ENCODE peak calls at places on chromosomes 1 and 21, in eight cellular contexts. One of them, this sample, is unnamed.

GRCh38 chr1:108114026-108114599 is 86.0 kb downstream of the SLC25A24 start:
- DNase-seq in right atrium auricular region: no peak
- DNase-seq in AG04449: no peak
- DNase-seq in bronchial epithelial cell: no peak
- DNase-seq in K562: no peak
- DNase-seq in uterus: no peak
- DNase-seq in fibroblast of mammary gland: no peak
- DNase-seq in adrenal gland: no peak
- DNase-seq in this sample: no peak

GRCh38 chr1:28602536-28603439 is 10.7 kb downstream of the RAB42 start:
- DNase-seq in right atrium auricular region: no peak
- DNase-seq in AG04449: peak
- DNase-seq in bronchial epithelial cell: peak
- DNase-seq in K562: peak
- DNase-seq in uterus: peak
- DNase-seq in fibroblast of mammary gland: peak
- DNase-seq in adrenal gland: peak
- DNase-seq in this sample: peak

GRCh38 chr1:149936992-149937705 is 470 bp upstream of the MTMR11 start:
- DNase-seq in right atrium auricular region: no peak
- DNase-seq in AG04449: no peak
- DNase-seq in bronchial epithelial cell: peak
- DNase-seq in K562: no peak
- DNase-seq in uterus: no peak
- DNase-seq in fibroblast of mammary gland: peak
- DNase-seq in adrenal gland: no peak
- DNase-seq in this sample: peak

GRCh38 chr1:222777463-222777862 is 37.4 kb upstream of the DISP1 start:
- DNase-seq in right atrium auricular region: no peak
- DNase-seq in AG04449: no peak
- DNase-seq in bronchial epithelial cell: peak
- DNase-seq in K562: no peak
- DNase-seq in uterus: no peak
- DNase-seq in fibroblast of mammary gland: peak
- DNase-seq in adrenal gland: no peak
- DNase-seq in this sample: no peak

GRCh38 chr1:147167361-147167760 is 4.9 kb downstream of the PRKAB2 start:
- DNase-seq in right atrium auricular region: no peak
- DNase-seq in AG04449: peak
- DNase-seq in bronchial epithelial cell: peak
- DNase-seq in K562: no peak
- DNase-seq in uterus: no peak
- DNase-seq in fibroblast of mammary gland: peak
- DNase-seq in adrenal gland: no peak
- DNase-seq in this sample: peak

GRCh38 chr21:38817371-38818335 is 11.9 kb downstream of the ETS2 start:
- DNase-seq in right atrium auricular region: no peak
- DNase-seq in AG04449: no peak
- DNase-seq in bronchial epithelial cell: peak
- DNase-seq in K562: no peak
- DNase-seq in uterus: no peak
- DNase-seq in fibroblast of mammary gland: peak
- DNase-seq in adrenal gland: no peak
- DNase-seq in this sample: no peak

GRCh38 chr1:31153423-31153822 is 86.3 kb downstream of the NKAIN1 start:
- DNase-seq in right atrium auricular region: no peak
- DNase-seq in AG04449: no peak
- DNase-seq in bronchial epithelial cell: no peak
- DNase-seq in K562: no peak
- DNase-seq in uterus: no peak
- DNase-seq in fibroblast of mammary gland: no peak
- DNase-seq in adrenal gland: no peak
- DNase-seq in this sample: no peak

GRCh38 chr1:248828845-248829244 is 3.1 kb upstream of the SH3BP5L start:
- DNase-seq in right atrium auricular region: no peak
- DNase-seq in AG04449: no peak
- DNase-seq in bronchial epithelial cell: peak
- DNase-seq in K562: peak
- DNase-seq in uterus: no peak
- DNase-seq in fibroblast of mammary gland: peak
- DNase-seq in adrenal gland: no peak
- DNase-seq in this sample: peak

GRCh38 chr1:101236546-101237228 is at the start of gene S1PR1:
- DNase-seq in right atrium auricular region: peak
- DNase-seq in AG04449: no peak
- DNase-seq in bronchial epithelial cell: peak
- DNase-seq in K562: no peak
- DNase-seq in uterus: peak
- DNase-seq in fibroblast of mammary gland: peak
- DNase-seq in adrenal gland: peak
- DNase-seq in this sample: no peak

GRCh38 chr1:59673575-59674467 is 140.9 kb upstream of the HOOK1 start:
- DNase-seq in right atrium auricular region: no peak
- DNase-seq in AG04449: no peak
- DNase-seq in bronchial epithelial cell: peak
- DNase-seq in K562: no peak
- DNase-seq in uterus: peak
- DNase-seq in fibroblast of mammary gland: no peak
- DNase-seq in adrenal gland: no peak
- DNase-seq in this sample: no peak

GRCh38 chr1:41643422-41643821 is 158.9 kb upstream of the EDN2 start:
- DNase-seq in right atrium auricular region: no peak
- DNase-seq in AG04449: no peak
- DNase-seq in bronchial epithelial cell: no peak
- DNase-seq in K562: no peak
- DNase-seq in uterus: no peak
- DNase-seq in fibroblast of mammary gland: no peak
- DNase-seq in adrenal gland: no peak
- DNase-seq in this sample: no peak

GRCh38 chr1:5980314-5981008 is 11.8 kb downstream of the NPHP4 start:
- DNase-seq in right atrium auricular region: peak
- DNase-seq in AG04449: no peak
- DNase-seq in bronchial epithelial cell: no peak
- DNase-seq in K562: peak
- DNase-seq in uterus: peak
- DNase-seq in fibroblast of mammary gland: peak
- DNase-seq in adrenal gland: no peak
- DNase-seq in this sample: peak

GRCh38 chr1:15362737-15363128 is 47.0 kb upstream of the EFHD2 start:
- DNase-seq in right atrium auricular region: no peak
- DNase-seq in AG04449: no peak
- DNase-seq in bronchial epithelial cell: no peak
- DNase-seq in K562: no peak
- DNase-seq in uterus: no peak
- DNase-seq in fibroblast of mammary gland: no peak
- DNase-seq in adrenal gland: no peak
- DNase-seq in this sample: no peak

GRCh38 chr1:67342002-67342890 is 34.6 kb downstream of the IL12RB2 start:
- DNase-seq in right atrium auricular region: no peak
- DNase-seq in AG04449: no peak
- DNase-seq in bronchial epithelial cell: no peak
- DNase-seq in K562: no peak
- DNase-seq in uterus: no peak
- DNase-seq in fibroblast of mammary gland: no peak
- DNase-seq in adrenal gland: no peak
- DNase-seq in this sample: no peak

GRCh38 chr1:64877151-64877550 is 89.2 kb downstream of the JAK1 start:
- DNase-seq in right atrium auricular region: no peak
- DNase-seq in AG04449: no peak
- DNase-seq in bronchial epithelial cell: no peak
- DNase-seq in K562: no peak
- DNase-seq in uterus: no peak
- DNase-seq in fibroblast of mammary gland: no peak
- DNase-seq in adrenal gland: no peak
- DNase-seq in this sample: no peak

GRCh38 chr1:32122141-32122540 is 14.3 kb downstream of the KPNA6 start:
- DNase-seq in right atrium auricular region: no peak
- DNase-seq in AG04449: no peak
- DNase-seq in bronchial epithelial cell: no peak
- DNase-seq in K562: no peak
- DNase-seq in uterus: no peak
- DNase-seq in fibroblast of mammary gland: no peak
- DNase-seq in adrenal gland: no peak
- DNase-seq in this sample: no peak

GRCh38 chr1:115142616-115143015 is 53.3 kb upstream of the TSPAN2 start:
- DNase-seq in right atrium auricular region: no peak
- DNase-seq in AG04449: no peak
- DNase-seq in bronchial epithelial cell: peak
- DNase-seq in K562: no peak
- DNase-seq in uterus: no peak
- DNase-seq in fibroblast of mammary gland: peak
- DNase-seq in adrenal gland: no peak
- DNase-seq in this sample: no peak

GRCh38 chr1:32151319-32151787 is 28.1 kb upstream of the TXLNA start:
- DNase-seq in right atrium auricular region: no peak
- DNase-seq in AG04449: peak
- DNase-seq in bronchial epithelial cell: peak
- DNase-seq in K562: no peak
- DNase-seq in uterus: no peak
- DNase-seq in fibroblast of mammary gland: peak
- DNase-seq in adrenal gland: no peak
- DNase-seq in this sample: peak

DNA sequence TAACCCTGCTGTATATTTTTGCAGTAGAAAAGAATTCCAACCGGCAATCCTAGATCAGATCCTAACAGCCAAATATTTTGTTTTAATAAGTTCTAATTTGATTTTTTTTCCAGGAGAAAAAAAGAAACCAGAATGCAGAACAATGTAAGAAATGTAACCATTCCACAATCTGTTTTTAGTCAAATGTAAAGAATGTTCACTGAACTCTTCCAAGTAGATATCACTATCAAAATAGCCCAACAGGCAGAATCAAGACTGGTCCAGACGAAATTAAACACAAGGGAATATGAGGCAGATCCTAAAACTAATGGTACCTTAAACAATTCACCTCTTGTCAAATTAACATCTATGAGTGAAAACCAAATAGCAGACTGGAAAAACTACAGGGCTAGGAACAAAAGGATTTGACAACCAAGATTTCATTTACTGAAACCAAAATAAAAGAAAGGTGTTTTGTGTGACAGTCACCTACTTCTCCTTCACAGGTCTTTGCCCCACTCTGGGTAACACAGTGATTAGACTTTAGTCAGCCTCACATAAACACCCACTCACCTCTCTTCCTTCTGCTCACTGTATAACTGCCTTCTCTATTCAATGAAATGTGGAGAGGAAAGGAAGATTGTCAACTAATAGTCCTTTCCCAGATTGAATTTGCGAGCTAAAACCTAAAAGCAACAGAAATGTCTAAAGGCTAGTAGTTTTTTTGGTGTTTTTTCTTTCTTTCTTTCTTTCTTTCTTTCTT is 137.9 kb downstream of the FAF1 start:
- DNase-seq in right atrium auricular region: no peak
- DNase-seq in AG04449: no peak
- DNase-seq in bronchial epithelial cell: peak
- DNase-seq in K562: no peak
- DNase-seq in uterus: no peak
- DNase-seq in fibroblast of mammary gland: no peak
- DNase-seq in adrenal gland: no peak
- DNase-seq in this sample: no peak
- H3K4me3 ChIP-seq in right atrium auricular region: no peak
- H3K4me3 ChIP-seq in AG04449: no peak
- H3K4me3 ChIP-seq in bronchial epithelial cell: no peak
- H3K4me3 ChIP-seq in K562: no peak
- H3K4me3 ChIP-seq in uterus: no peak
- H3K4me3 ChIP-seq in fibroblast of mammary gland: no peak
- H3K4me3 ChIP-seq in adrenal gland: no peak
- H3K4me3 ChIP-seq in this sample: no peak

GRCh38 chr1:2875677-2876531 is 74.4 kb upstream of the TTC34 start:
- DNase-seq in right atrium auricular region: no peak
- DNase-seq in AG04449: no peak
- DNase-seq in bronchial epithelial cell: no peak
- DNase-seq in K562: peak
- DNase-seq in uterus: no peak
- DNase-seq in fibroblast of mammary gland: no peak
- DNase-seq in adrenal gland: no peak
- DNase-seq in this sample: no peak
- TF ChIP-seq CTCF in right atrium auricular region: peak
- TF ChIP-seq CTCF in AG04449: peak
- TF ChIP-seq CTCF in bronchial epithelial cell: peak
- TF ChIP-seq CTCF in K562: peak
- TF ChIP-seq CTCF in uterus: peak
- TF ChIP-seq CTCF in fibroblast of mammary gland: no peak
- TF ChIP-seq CTCF in adrenal gland: peak
- TF ChIP-seq CTCF in this sample: peak

DNA sequence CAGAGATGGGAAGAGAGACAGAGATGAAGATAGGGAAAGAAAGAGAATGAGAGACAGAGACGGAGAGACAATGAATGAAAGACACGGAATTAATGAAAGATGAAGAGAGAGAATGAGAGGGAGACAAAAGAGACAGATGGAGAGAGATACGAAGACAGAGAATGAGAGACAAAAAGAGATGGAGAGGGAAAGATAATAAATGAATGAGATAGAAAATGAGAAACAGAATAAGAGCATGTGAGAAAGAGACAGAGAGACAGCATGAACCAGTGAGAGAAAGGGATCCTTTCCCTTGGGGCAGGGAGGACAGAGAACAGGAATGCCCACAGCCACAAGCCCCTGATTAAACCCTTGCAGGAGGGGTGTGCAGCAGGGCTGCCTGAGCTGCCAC is 5.3 kb upstream of the WNT9A start:
- DNase-seq in right atrium auricular region: no peak
- DNase-seq in AG04449: no peak
- DNase-seq in bronchial epithelial cell: no peak
- DNase-seq in K562: no peak
- DNase-seq in uterus: no peak
- DNase-seq in fibroblast of mammary gland: no peak
- DNase-seq in adrenal gland: no peak
- DNase-seq in this sample: no peak
- H3K4me3 ChIP-seq in right atrium auricular region: no peak
- H3K4me3 ChIP-seq in AG04449: no peak
- H3K4me3 ChIP-seq in bronchial epithelial cell: no peak
- H3K4me3 ChIP-seq in K562: no peak
- H3K4me3 ChIP-seq in uterus: no peak
- H3K4me3 ChIP-seq in fibroblast of mammary gland: no peak
- H3K4me3 ChIP-seq in adrenal gland: no peak
- H3K4me3 ChIP-seq in this sample: no peak

GRCh38 chr21:28018213-28018612 is 974.5 kb downstream of the LTN1 start:
- DNase-seq in right atrium auricular region: no peak
- DNase-seq in AG04449: no peak
- DNase-seq in bronchial epithelial cell: no peak
- DNase-seq in K562: no peak
- DNase-seq in uterus: no peak
- DNase-seq in fibroblast of mammary gland: no peak
- DNase-seq in adrenal gland: no peak
- DNase-seq in this sample: no peak

GRCh38 chr21:28016571-28016970 is 976.1 kb downstream of the LTN1 start:
- DNase-seq in right atrium auricular region: no peak
- DNase-seq in AG04449: no peak
- DNase-seq in bronchial epithelial cell: no peak
- DNase-seq in K562: no peak
- DNase-seq in uterus: no peak
- DNase-seq in fibroblast of mammary gland: no peak
- DNase-seq in adrenal gland: no peak
- DNase-seq in this sample: peak

GRCh38 chr21:28018741-28019669 is 973.7 kb downstream of the LTN1 start:
- DNase-seq in right atrium auricular region: no peak
- DNase-seq in AG04449: no peak
- DNase-seq in bronchial epithelial cell: no peak
- DNase-seq in K562: no peak
- DNase-seq in uterus: no peak
- DNase-seq in fibroblast of mammary gland: no peak
- DNase-seq in adrenal gland: no peak
- DNase-seq in this sample: no peak
- TF ChIP-seq CTCF in right atrium auricular region: no peak
- TF ChIP-seq CTCF in AG04449: peak
- TF ChIP-seq CTCF in bronchial epithelial cell: no peak
- TF ChIP-seq CTCF in K562: no peak
- TF ChIP-seq CTCF in uterus: no peak
- TF ChIP-seq CTCF in fibroblast of mammary gland: no peak
- TF ChIP-seq CTCF in adrenal gland: no peak
- TF ChIP-seq CTCF in this sample: no peak